ENCODE peak calls at places on chromosome 20, in ten cellular contexts. One of them, this sample, is unnamed.

GRCh38 chr20:20835897-20836296 is 123.5 kb upstream of the RALGAPA2 start:
- DNase-seq in GM12865: no peak
- DNase-seq in Calu3: no peak
- DNase-seq in endothelial cell: no peak
- DNase-seq in fibroblast of the aortic adventitia: no peak
- DNase-seq in HCT116: no peak
- DNase-seq in BJ: no peak
- DNase-seq in IMR-90: no peak
- DNase-seq in progenitor cell of endocrine pancreas: no peak
- DNase-seq in fibroblast of mammary gland: no peak
- DNase-seq in this sample: no peak

GRCh38 chr20:54477556-54477955 is 2.2 kb downstream of the DOK5 start:
- DNase-seq in GM12865: no peak
- DNase-seq in Calu3: no peak
- DNase-seq in endothelial cell: no peak
- DNase-seq in fibroblast of the aortic adventitia: peak
- DNase-seq in HCT116: no peak
- DNase-seq in BJ: no peak
- DNase-seq in IMR-90: peak
- DNase-seq in progenitor cell of endocrine pancreas: no peak
- DNase-seq in fibroblast of mammary gland: peak
- DNase-seq in this sample: no peak

GRCh38 chr20:44069203-44069931 is 117.6 kb downstream of the JPH2 start:
- DNase-seq in GM12865: peak
- DNase-seq in Calu3: no peak
- DNase-seq in endothelial cell: no peak
- DNase-seq in fibroblast of the aortic adventitia: no peak
- DNase-seq in HCT116: no peak
- DNase-seq in BJ: no peak
- DNase-seq in IMR-90: no peak
- DNase-seq in progenitor cell of endocrine pancreas: no peak
- DNase-seq in fibroblast of mammary gland: no peak
- DNase-seq in this sample: no peak

GRCh38 chr20:35200255-35200654 is 26.2 kb upstream of the MMP24 start:
- DNase-seq in GM12865: no peak
- DNase-seq in Calu3: no peak
- DNase-seq in endothelial cell: no peak
- DNase-seq in fibroblast of the aortic adventitia: peak
- DNase-seq in HCT116: no peak
- DNase-seq in BJ: peak
- DNase-seq in IMR-90: peak
- DNase-seq in progenitor cell of endocrine pancreas: no peak
- DNase-seq in fibroblast of mammary gland: peak
- DNase-seq in this sample: peak

GRCh38 chr20:7694940-7695567 is 245.2 kb downstream of the HAO1 start:
- DNase-seq in GM12865: no peak
- DNase-seq in Calu3: no peak
- DNase-seq in endothelial cell: no peak
- DNase-seq in fibroblast of the aortic adventitia: peak
- DNase-seq in HCT116: no peak
- DNase-seq in BJ: peak
- DNase-seq in IMR-90: no peak
- DNase-seq in progenitor cell of endocrine pancreas: no peak
- DNase-seq in fibroblast of mammary gland: peak
- DNase-seq in this sample: no peak

GRCh38 chr20:62196286-62196685 is 13.5 kb downstream of the MTG2 start:
- DNase-seq in GM12865: no peak
- DNase-seq in Calu3: no peak
- DNase-seq in endothelial cell: no peak
- DNase-seq in fibroblast of the aortic adventitia: no peak
- DNase-seq in HCT116: no peak
- DNase-seq in BJ: no peak
- DNase-seq in IMR-90: no peak
- DNase-seq in progenitor cell of endocrine pancreas: no peak
- DNase-seq in fibroblast of mammary gland: no peak
- DNase-seq in this sample: no peak

GRCh38 chr20:63935447-63935846 is 20.8 kb downstream of the UCKL1 start:
- DNase-seq in GM12865: no peak
- DNase-seq in Calu3: no peak
- DNase-seq in endothelial cell: no peak
- DNase-seq in fibroblast of the aortic adventitia: no peak
- DNase-seq in HCT116: no peak
- DNase-seq in BJ: no peak
- DNase-seq in IMR-90: no peak
- DNase-seq in progenitor cell of endocrine pancreas: no peak
- DNase-seq in fibroblast of mammary gland: no peak
- DNase-seq in this sample: no peak

GRCh38 chr20:63135411-63135810 is 80.5 kb downstream of the YTHDF1 start:
- DNase-seq in GM12865: no peak
- DNase-seq in Calu3: no peak
- DNase-seq in endothelial cell: no peak
- DNase-seq in fibroblast of the aortic adventitia: no peak
- DNase-seq in HCT116: no peak
- DNase-seq in BJ: no peak
- DNase-seq in IMR-90: no peak
- DNase-seq in progenitor cell of endocrine pancreas: no peak
- DNase-seq in fibroblast of mammary gland: no peak
- DNase-seq in this sample: no peak

GRCh38 chr20:29878777-29879442 is 1378.6 kb upstream of the DEFB115 start:
- DNase-seq in GM12865: peak
- DNase-seq in Calu3: no peak
- DNase-seq in endothelial cell: no peak
- DNase-seq in fibroblast of the aortic adventitia: no peak
- DNase-seq in HCT116: no peak
- DNase-seq in BJ: no peak
- DNase-seq in IMR-90: no peak
- DNase-seq in progenitor cell of endocrine pancreas: no peak
- DNase-seq in fibroblast of mammary gland: no peak
- DNase-seq in this sample: no peak

GRCh38 chr20:18224968-18225568 is 63.3 kb upstream of the ZNF133 start:
- DNase-seq in GM12865: no peak
- DNase-seq in Calu3: peak
- DNase-seq in endothelial cell: peak
- DNase-seq in fibroblast of the aortic adventitia: peak
- DNase-seq in HCT116: peak
- DNase-seq in BJ: peak
- DNase-seq in IMR-90: peak
- DNase-seq in progenitor cell of endocrine pancreas: no peak
- DNase-seq in fibroblast of mammary gland: peak
- DNase-seq in this sample: peak

GRCh38 chr20:4814696-4815252 is 93.1 kb downstream of the PRND start:
- DNase-seq in GM12865: peak
- DNase-seq in Calu3: no peak
- DNase-seq in endothelial cell: no peak
- DNase-seq in fibroblast of the aortic adventitia: no peak
- DNase-seq in HCT116: no peak
- DNase-seq in BJ: no peak
- DNase-seq in IMR-90: no peak
- DNase-seq in progenitor cell of endocrine pancreas: no peak
- DNase-seq in fibroblast of mammary gland: no peak
- DNase-seq in this sample: no peak

GRCh38 chr20:1392443-1392692 is 486 bp downstream of the FKBP1A start:
- DNase-seq in GM12865: no peak
- DNase-seq in Calu3: no peak
- DNase-seq in endothelial cell: no peak
- DNase-seq in fibroblast of the aortic adventitia: no peak
- DNase-seq in HCT116: no peak
- DNase-seq in BJ: no peak
- DNase-seq in IMR-90: no peak
- DNase-seq in progenitor cell of endocrine pancreas: no peak
- DNase-seq in fibroblast of mammary gland: no peak
- DNase-seq in this sample: no peak
- TF ChIP-seq CTCF in GM12865: no peak
- TF ChIP-seq CTCF in Calu3: no peak
- TF ChIP-seq CTCF in endothelial cell: no peak
- TF ChIP-seq CTCF in fibroblast of the aortic adventitia: no peak
- TF ChIP-seq CTCF in HCT116: no peak
- TF ChIP-seq CTCF in BJ: no peak
- TF ChIP-seq CTCF in IMR-90: no peak
- TF ChIP-seq CTCF in progenitor cell of endocrine pancreas: no peak
- TF ChIP-seq CTCF in fibroblast of mammary gland: no peak
- TF ChIP-seq CTCF in this sample: no peak

GRCh38 chr20:9287062-9287461 is 218.2 kb downstream of the PLCB4 start:
- DNase-seq in GM12865: no peak
- DNase-seq in Calu3: no peak
- DNase-seq in endothelial cell: no peak
- DNase-seq in fibroblast of the aortic adventitia: no peak
- DNase-seq in HCT116: no peak
- DNase-seq in BJ: no peak
- DNase-seq in IMR-90: no peak
- DNase-seq in progenitor cell of endocrine pancreas: no peak
- DNase-seq in fibroblast of mammary gland: no peak
- DNase-seq in this sample: no peak
- TF ChIP-seq CTCF in GM12865: no peak
- TF ChIP-seq CTCF in Calu3: no peak
- TF ChIP-seq CTCF in endothelial cell: no peak
- TF ChIP-seq CTCF in fibroblast of the aortic adventitia: no peak
- TF ChIP-seq CTCF in HCT116: no peak
- TF ChIP-seq CTCF in BJ: no peak
- TF ChIP-seq CTCF in IMR-90: no peak
- TF ChIP-seq CTCF in progenitor cell of endocrine pancreas: no peak
- TF ChIP-seq CTCF in fibroblast of mammary gland: no peak
- TF ChIP-seq CTCF in this sample: no peak

GRCh38 chr20:45545754-45546453 is 1.3 kb downstream of the EPPIN start:
- DNase-seq in GM12865: peak
- DNase-seq in Calu3: no peak
- DNase-seq in endothelial cell: no peak
- DNase-seq in fibroblast of the aortic adventitia: peak
- DNase-seq in HCT116: peak
- DNase-seq in BJ: no peak
- DNase-seq in IMR-90: peak
- DNase-seq in progenitor cell of endocrine pancreas: no peak
- DNase-seq in fibroblast of mammary gland: peak
- DNase-seq in this sample: peak
- TF ChIP-seq CTCF in GM12865: peak
- TF ChIP-seq CTCF in Calu3: peak
- TF ChIP-seq CTCF in endothelial cell: peak
- TF ChIP-seq CTCF in fibroblast of the aortic adventitia: peak
- TF ChIP-seq CTCF in HCT116: peak
- TF ChIP-seq CTCF in BJ: peak
- TF ChIP-seq CTCF in IMR-90: peak
- TF ChIP-seq CTCF in progenitor cell of endocrine pancreas: peak
- TF ChIP-seq CTCF in fibroblast of mammary gland: peak
- TF ChIP-seq CTCF in this sample: peak

GRCh38 chr20:1299522-1299921 is 29.4 kb downstream of the SDCBP2 start:
- DNase-seq in GM12865: no peak
- DNase-seq in Calu3: peak
- DNase-seq in endothelial cell: peak
- DNase-seq in fibroblast of the aortic adventitia: no peak
- DNase-seq in HCT116: peak
- DNase-seq in BJ: no peak
- DNase-seq in IMR-90: no peak
- DNase-seq in progenitor cell of endocrine pancreas: no peak
- DNase-seq in fibroblast of mammary gland: no peak
- DNase-seq in this sample: no peak
- TF ChIP-seq CTCF in GM12865: peak
- TF ChIP-seq CTCF in Calu3: no peak
- TF ChIP-seq CTCF in endothelial cell: peak
- TF ChIP-seq CTCF in fibroblast of the aortic adventitia: no peak
- TF ChIP-seq CTCF in HCT116: peak
- TF ChIP-seq CTCF in BJ: no peak
- TF ChIP-seq CTCF in IMR-90: no peak
- TF ChIP-seq CTCF in progenitor cell of endocrine pancreas: peak
- TF ChIP-seq CTCF in fibroblast of mammary gland: peak
- TF ChIP-seq CTCF in this sample: peak

GRCh38 chr20:15265910-15266309 is 928.5 kb upstream of the FLRT3 start:
- DNase-seq in GM12865: peak
- DNase-seq in Calu3: no peak
- DNase-seq in endothelial cell: no peak
- DNase-seq in fibroblast of the aortic adventitia: no peak
- DNase-seq in HCT116: no peak
- DNase-seq in BJ: no peak
- DNase-seq in IMR-90: no peak
- DNase-seq in progenitor cell of endocrine pancreas: no peak
- DNase-seq in fibroblast of mammary gland: no peak
- DNase-seq in this sample: no peak
- TF ChIP-seq CTCF in GM12865: no peak
- TF ChIP-seq CTCF in Calu3: no peak
- TF ChIP-seq CTCF in endothelial cell: no peak
- TF ChIP-seq CTCF in fibroblast of the aortic adventitia: no peak
- TF ChIP-seq CTCF in HCT116: no peak
- TF ChIP-seq CTCF in BJ: no peak
- TF ChIP-seq CTCF in IMR-90: no peak
- TF ChIP-seq CTCF in progenitor cell of endocrine pancreas: no peak
- TF ChIP-seq CTCF in fibroblast of mammary gland: no peak
- TF ChIP-seq CTCF in this sample: no peak

DNA sequence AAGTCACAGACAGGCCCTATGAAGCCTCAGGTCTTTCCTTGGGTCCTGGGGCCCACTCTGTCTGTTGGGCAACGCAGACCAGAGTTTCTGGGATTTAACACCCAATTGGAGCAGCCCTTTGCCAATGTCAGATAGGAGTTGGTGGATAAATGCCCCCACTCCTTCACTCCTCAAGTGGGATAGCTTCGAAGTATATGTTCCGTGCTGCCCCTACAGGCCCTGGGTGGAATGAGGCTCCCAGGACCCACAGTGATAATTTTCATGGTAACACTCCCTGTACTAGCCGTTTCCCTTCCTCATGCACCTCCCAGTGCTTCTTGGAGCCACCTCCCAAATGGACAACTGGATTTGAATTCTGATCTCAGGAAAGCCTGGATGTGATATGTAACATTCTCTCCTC is 145.4 kb downstream of the FOXA2 start:
- DNase-seq in GM12865: peak
- DNase-seq in Calu3: no peak
- DNase-seq in endothelial cell: peak
- DNase-seq in fibroblast of the aortic adventitia: no peak
- DNase-seq in HCT116: peak
- DNase-seq in BJ: no peak
- DNase-seq in IMR-90: no peak
- DNase-seq in progenitor cell of endocrine pancreas: no peak
- DNase-seq in fibroblast of mammary gland: no peak
- DNase-seq in this sample: no peak
- TF ChIP-seq CTCF in GM12865: peak
- TF ChIP-seq CTCF in Calu3: no peak
- TF ChIP-seq CTCF in endothelial cell: peak
- TF ChIP-seq CTCF in fibroblast of the aortic adventitia: peak
- TF ChIP-seq CTCF in HCT116: peak
- TF ChIP-seq CTCF in BJ: no peak
- TF ChIP-seq CTCF in IMR-90: no peak
- TF ChIP-seq CTCF in progenitor cell of endocrine pancreas: peak
- TF ChIP-seq CTCF in fibroblast of mammary gland: peak
- TF ChIP-seq CTCF in this sample: no peak

DNA sequence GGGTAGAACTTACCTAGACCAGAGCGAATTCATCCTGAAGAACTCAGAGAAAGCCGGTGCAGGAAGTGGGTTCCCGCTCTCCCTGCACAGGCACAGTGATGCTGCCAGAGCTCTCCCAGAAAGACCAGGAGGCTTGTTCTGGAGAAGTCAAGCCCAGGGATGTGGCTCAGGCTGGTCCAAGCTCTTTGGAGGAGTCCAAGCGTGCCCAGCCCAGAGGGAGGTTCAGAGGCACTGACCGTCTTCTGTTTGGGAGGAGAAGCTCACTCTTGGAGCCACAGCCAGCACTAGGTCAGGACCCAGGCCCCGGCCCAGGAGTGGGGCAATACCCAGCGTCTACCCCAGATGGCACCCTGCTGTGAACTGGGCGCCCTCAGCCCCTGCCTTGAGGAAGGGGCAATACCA is 1.5 kb upstream of the PMEPA1 start:
- DNase-seq in GM12865: no peak
- DNase-seq in Calu3: peak
- DNase-seq in endothelial cell: no peak
- DNase-seq in fibroblast of the aortic adventitia: no peak
- DNase-seq in HCT116: no peak
- DNase-seq in BJ: no peak
- DNase-seq in IMR-90: no peak
- DNase-seq in progenitor cell of endocrine pancreas: no peak
- DNase-seq in fibroblast of mammary gland: no peak
- DNase-seq in this sample: no peak
- TF ChIP-seq CTCF in GM12865: no peak
- TF ChIP-seq CTCF in Calu3: peak
- TF ChIP-seq CTCF in endothelial cell: no peak
- TF ChIP-seq CTCF in fibroblast of the aortic adventitia: no peak
- TF ChIP-seq CTCF in HCT116: no peak
- TF ChIP-seq CTCF in BJ: no peak
- TF ChIP-seq CTCF in IMR-90: no peak
- TF ChIP-seq CTCF in progenitor cell of endocrine pancreas: peak
- TF ChIP-seq CTCF in fibroblast of mammary gland: no peak
- TF ChIP-seq CTCF in this sample: peak